ENCODE peak calls at places on chromosomes 3 and 15, in eight cellular contexts. P is cardiac fibroblast, T is ovary, Z is NCI-H2029, G is heart right ventricle, K is LoVo, I is breast epithelium, C is EH. U is an unnamed sample.

GRCh38 chr15:75231836-75232235 is 26.3 kb upstream of the GOLGA6C start:
- DNase-seq in P (no peak), K (no peak), Z (no peak), G (no peak), T (no peak), I (no peak), C (no peak), U (no peak)

GRCh38 chr3:178823140-178823539 is 248.5 kb downstream of the ZMAT3 start:
- DNase-seq in C (no peak), G (no peak), Z (no peak), P (no peak), K (no peak), I (no peak), T (peak), U (no peak)

GRCh38 chr3:150495149-150495548 is 51.1 kb downstream of the SERP1 start:
- DNase-seq in T (no peak), G (no peak), K (no peak), P (no peak), Z (no peak), C (peak), I (no peak), U (no peak)

GRCh38 chr3:21645121-21645897 is 105.7 kb downstream of the ZNF385D start:
- DNase-seq in I (peak), T (no peak), Z (no peak), P (peak), K (no peak), G (peak), C (peak), U (no peak)

GRCh38 chr3:65749066-65749465 is 289.7 kb downstream of the MAGI1 start:
- DNase-seq in I (no peak), C (no peak), K (no peak), Z (no peak), G (no peak), P (no peak), T (no peak), U (no peak)

GRCh38 chr3:134846084-134846483 is 51.0 kb downstream of the EPHB1 start:
- DNase-seq in K (no peak), C (no peak), G (no peak), Z (no peak), P (no peak), T (no peak), I (no peak), U (no peak)

GRCh38 chr15:79378394-79379158 is 53.6 kb upstream of the MINAR1 start:
- DNase-seq in P (peak), I (no peak), K (no peak), C (peak), T (no peak), G (no peak), Z (no peak), U (no peak)

GRCh38 chr3:115275897-115276296 is 128.8 kb upstream of the ZBTB20 start:
- DNase-seq in G (no peak), I (no peak), T (no peak), C (peak), K (no peak), P (peak), Z (no peak), U (no peak)

GRCh38 chr15:59190291-59190690 is 16.4 kb upstream of the LDHAL6B start:
- DNase-seq in I (no peak), C (peak), T (no peak), K (no peak), P (no peak), Z (no peak), G (no peak), U (no peak)

GRCh38 chr15:39641187-39641889 is 60.5 kb downstream of the THBS1 start:
- DNase-seq in Z (no peak), I (no peak), C (no peak), G (no peak), T (no peak), P (peak), K (peak), U (no peak)

U was measured in GM12865.